ENCODE peak calls at places on chromosomes 7 and 10, in five cellular contexts. R is left lung, L is dorsolateral prefrontal cortex, Q is HL-60, S is NT2/D1. T is an unnamed sample.

GRCh38 chr10:97575101-97575668 is 2.6 kb downstream of the ANKRD2 start:
- DNase-seq in R (no peak), L (no peak), Q (no peak), S (no peak), T (no peak)

GRCh38 chr10:60664859-60665258 is 113.4 kb upstream of the CDK1 start:
- DNase-seq in R (no peak), L (no peak), Q (no peak), S (no peak), T (peak)

GRCh38 chr7:149821191-149822148 is 16.7 kb upstream of the ZNF862 start:
- DNase-seq in R (no peak), L (no peak), Q (no peak), S (no peak), T (no peak)

GRCh38 chr7:108525327-108525984 is 479 bp downstream of the PNPLA8 start:
- DNase-seq in R (no peak), L (no peak), Q (no peak), S (peak), T (peak)

GRCh38 chr10:131792011-131792651 is 108.7 kb upstream of the PPP2R2D start:
- DNase-seq in R (no peak), L (peak), Q (no peak), S (no peak), T (no peak)

GRCh38 chr10:5953676-5954075 is 23.7 kb downstream of the IL15RA start:
- DNase-seq in R (peak), L (no peak), Q (no peak), S (no peak), T (no peak)

GRCh38 chr10:5921746-5922145 is 31.7 kb downstream of the FBH1 start:
- DNase-seq in R (no peak), L (no peak), Q (no peak), S (no peak), T (no peak)

GRCh38 chr7:1571261-1571650 is 1.4 kb upstream of the PSMG3 start:
- DNase-seq in R (no peak), L (no peak), Q (no peak), S (no peak), T (peak)

GRCh38 chr7:84139986-84140729 is 54.4 kb downstream of the SEMA3A start:
- DNase-seq in R (no peak), L (no peak), Q (no peak), S (no peak), T (no peak)

GRCh38 chr10:121813211-121813812 is 114.5 kb downstream of the ATE1 start:
- DNase-seq in R (no peak), L (no peak), Q (no peak), S (no peak), T (no peak)

GRCh38 chr10:36256166-36256565 is 614.1 kb upstream of the FZD8 start:
- DNase-seq in R (no peak), L (no peak), Q (no peak), S (no peak), T (no peak)

GRCh38 chr10:88395677-88396076 is 187.4 kb downstream of the RNLS start:
- DNase-seq in R (no peak), L (no peak), Q (no peak), S (no peak), T (no peak)

GRCh38 chr10:3525832-3526449 is 259.1 kb downstream of the KLF6 start:
- DNase-seq in R (peak), L (no peak), Q (no peak), S (no peak), T (peak)

GRCh38 chr10:110496553-110497437 is 912 bp upstream of the DUSP5 start:
- DNase-seq in R (no peak), L (no peak), Q (no peak), S (no peak), T (peak)

GRCh38 chr10:110494532-110494931 is 3.2 kb upstream of the DUSP5 start:
- DNase-seq in R (no peak), L (no peak), Q (no peak), S (no peak), T (no peak)

GRCh38 chr10:110493832-110494426 is 3.8 kb upstream of the DUSP5 start:
- DNase-seq in R (no peak), L (no peak), Q (no peak), S (no peak), T (no peak)

GRCh38 chr10:110497438-110498086 is at the start of gene DUSP5:
- DNase-seq in R (peak), L (peak), Q (peak), S (peak), T (peak)

GRCh38 chr10:110495731-110496552 is 1.8 kb upstream of the DUSP5 start:
- DNase-seq in R (peak), L (peak), Q (no peak), S (no peak), T (peak)
- H3K4me3 ChIP-seq in R (peak), L (peak), Q (no peak), S (peak), T (peak)

GRCh38 chr7:27170936-27171635 is 3.0 kb downstream of the HOXA10 start:
- DNase-seq in R (peak), L (peak), Q (no peak), S (no peak), T (peak)
- H3K4me3 ChIP-seq in R (no peak), L (no peak), Q (no peak), S (no peak), T (peak)

GRCh38 chr7:35716038-35716803 is 21.3 kb upstream of the HERPUD2 start:
- DNase-seq in R (no peak), L (peak), Q (no peak), S (no peak), T (no peak)
- H3K4me3 ChIP-seq in R (no peak), L (peak), Q (no peak), S (no peak), T (no peak)

DNA sequence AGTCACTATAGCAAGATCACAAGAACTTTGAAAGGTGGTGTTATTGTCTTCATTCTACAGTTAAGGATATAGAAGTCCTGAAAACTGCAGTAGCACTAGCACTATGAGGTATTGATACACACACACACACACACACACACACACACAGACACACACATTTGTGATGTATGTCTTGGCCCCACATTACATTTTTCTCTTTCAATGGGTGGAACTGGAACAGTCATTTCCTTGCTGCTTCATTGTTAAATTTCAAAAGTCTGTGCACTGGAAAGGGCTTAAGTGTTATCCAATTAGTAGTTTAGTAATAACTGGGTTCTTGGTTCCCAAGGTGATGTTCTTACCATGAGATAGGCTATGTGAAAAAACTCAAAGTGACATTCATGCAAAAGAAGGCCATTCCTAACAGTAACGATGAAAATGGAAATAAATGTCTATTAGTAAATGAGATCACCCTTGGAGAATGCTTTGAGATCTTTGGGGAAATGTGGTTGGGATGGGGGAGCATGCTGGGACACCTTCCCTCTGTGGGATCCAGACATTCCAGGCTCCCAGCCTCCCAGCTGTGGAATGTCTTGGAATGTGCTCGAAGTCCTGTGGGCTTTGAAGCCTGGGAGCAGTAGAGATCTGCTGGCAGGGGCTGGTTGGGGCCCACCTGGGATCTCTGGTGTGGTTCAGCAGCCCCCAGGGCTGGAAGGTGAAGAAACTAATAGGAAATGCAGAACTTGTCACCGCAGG is 37.4 kb upstream of the CALD1 start:
- DNase-seq in R (no peak), L (no peak), Q (no peak), S (peak), T (no peak)
- H3K4me3 ChIP-seq in R (no peak), L (no peak), Q (no peak), S (no peak), T (no peak)

GRCh38 chr7:5692112-5692844 is 89.2 kb downstream of the RNF216 start:
- DNase-seq in R (no peak), L (no peak), Q (no peak), S (no peak), T (peak)

GRCh38 chr7:5692845-5693278 is 88.6 kb downstream of the RNF216 start:
- DNase-seq in R (no peak), L (no peak), Q (no peak), S (no peak), T (peak)

GRCh38 chr7:5690931-5691461 is 90.5 kb downstream of the RNF216 start:
- DNase-seq in R (peak), L (no peak), Q (no peak), S (no peak), T (no peak)

GRCh38 chr7:5689716-5690115 is 91.7 kb downstream of the RNF216 start:
- DNase-seq in R (no peak), L (no peak), Q (no peak), S (no peak), T (no peak)

DNA sequence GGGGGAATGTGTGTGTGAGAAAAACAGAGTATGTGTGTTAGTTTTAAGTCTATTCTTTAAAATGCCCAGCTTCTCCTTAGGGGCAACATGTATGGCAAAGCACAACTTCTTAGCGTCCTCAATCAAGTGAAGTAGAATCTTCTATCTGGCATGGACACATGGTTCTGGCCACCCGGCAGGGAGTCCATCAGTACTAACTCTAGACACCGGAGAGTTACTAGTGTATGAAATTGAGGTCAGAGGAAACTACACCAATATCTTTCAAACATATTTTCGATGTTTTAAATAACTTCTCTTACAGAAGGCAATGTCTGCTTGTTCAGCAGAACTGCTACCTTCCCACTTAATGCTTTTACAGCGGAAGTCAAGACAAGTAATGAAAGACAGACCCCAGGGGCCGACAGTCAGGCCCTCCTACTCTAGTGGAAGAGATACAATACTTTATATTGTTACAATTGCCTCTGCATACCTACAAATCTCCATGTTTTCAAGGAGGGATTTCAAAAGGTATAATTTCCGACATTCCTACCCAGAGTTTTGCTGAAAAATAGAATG is 89.8 kb downstream of the RNF216 start:
- DNase-seq in R (no peak), L (no peak), Q (no peak), S (no peak), T (no peak)
- H3K4me3 ChIP-seq in R (no peak), L (no peak), Q (no peak), S (no peak), T (peak)

GRCh38 chr7:45919947-45920542 is 1.0 kb downstream of the IGFBP3 start:
- DNase-seq in R (no peak), L (no peak), Q (no peak), S (no peak), T (no peak)

GRCh38 chr7:45917064-45917463 is 4.0 kb downstream of the IGFBP3 start:
- DNase-seq in R (no peak), L (no peak), Q (no peak), S (no peak), T (no peak)

GRCh38 chr7:45919231-45919825 is 1.7 kb downstream of the IGFBP3 start:
- DNase-seq in R (no peak), L (no peak), Q (no peak), S (no peak), T (no peak)

GRCh38 chr7:45917658-45918057 is 3.4 kb downstream of the IGFBP3 start:
- DNase-seq in R (peak), L (peak), Q (peak), S (peak), T (peak)

GRCh38 chr7:45918556-45918955 is 2.5 kb downstream of the IGFBP3 start:
- DNase-seq in R (no peak), L (no peak), Q (no peak), S (no peak), T (no peak)
- H3K4me3 ChIP-seq in R (no peak), L (no peak), Q (no peak), S (no peak), T (peak)

GRCh38 chr10:120052964-120053363 is 160.4 kb downstream of the SEC23IP start:
- DNase-seq in R (no peak), L (no peak), Q (no peak), S (no peak), T (no peak)
- H3K4me3 ChIP-seq in R (no peak), L (no peak), Q (no peak), S (no peak), T (no peak)

GRCh38 chr10:124639206-124639605 is 105.0 kb downstream of the FAM53B start:
- DNase-seq in R (no peak), L (no peak), Q (no peak), S (no peak), T (no peak)

GRCh38 chr10:124637091-124637700 is 107.0 kb downstream of the FAM53B start:
- DNase-seq in R (no peak), L (no peak), Q (no peak), S (no peak), T (no peak)

GRCh38 chr10:124639646-124640045 is 104.5 kb downstream of the FAM53B start:
- DNase-seq in R (no peak), L (no peak), Q (no peak), S (no peak), T (no peak)

GRCh38 chr10:124637746-124638145 is 106.4 kb downstream of the FAM53B start:
- DNase-seq in R (no peak), L (no peak), Q (no peak), S (no peak), T (no peak)

GRCh38 chr10:124636271-124636993 is 107.7 kb downstream of the FAM53B start:
- DNase-seq in R (no peak), L (no peak), Q (no peak), S (no peak), T (no peak)
- H3K4me3 ChIP-seq in R (no peak), L (no peak), Q (no peak), S (no peak), T (no peak)

GRCh38 chr10:62637249-62638061 is 167.1 kb upstream of the ADO start:
- DNase-seq in R (peak), L (no peak), Q (peak), S (no peak), T (peak)
- H3K4me3 ChIP-seq in R (peak), L (no peak), Q (no peak), S (no peak), T (peak)

T was measured in PC-3.